ENCODE peak calls at places on chromosomes 6 and 20, in nine cellular contexts. J is SK-N-SH, G is left lung, U is psoas muscle, X is Calu3, W is GM20000, P is choroid plexus epithelial cell, R is cardiac fibroblast, I is foreskin fibroblast. Y is an unnamed sample.
A peak's percentile ranks its signal among the peaks of the same experiment; 100 is the strongest.

GRCh38 chr20:17617212-17617867 is 47.5 kb downstream of the DSTN start:
- DNase-seq in J (peak; percentile 91), G (peak; percentile 76), U (peak; percentile 79), X (peak; percentile 20), W (peak; percentile 76), P (peak; percentile 55), R (peak; percentile 50), I (no peak), Y (peak; percentile 84)

GRCh38 chr6:195861-196360 is 96.4 kb upstream of the DUSP22 start:
- DNase-seq in J (no peak), G (no peak), U (no peak), X (no peak), W (no peak), P (peak; percentile 66), R (peak; percentile 67), I (no peak), Y (no peak)

GRCh38 chr20:6103301-6103700 is 19.5 kb downstream of the FERMT1 start:
- DNase-seq in J (no peak), G (no peak), U (no peak), X (no peak), W (no peak), P (no peak), R (no peak), I (no peak), Y (no peak)

GRCh38 chr6:56497691-56498090 is 145.0 kb downstream of the DST start:
- DNase-seq in J (no peak), G (no peak), U (no peak), X (no peak), W (no peak), P (no peak), R (no peak), I (no peak), Y (no peak)

GRCh38 chr6:159753081-159753872 is 8.6 kb upstream of the ACAT2 start:
- DNase-seq in J (no peak), G (no peak), U (no peak), X (no peak), W (no peak), P (no peak), R (peak; percentile 5), I (no peak), Y (no peak)

GRCh38 chr6:63527658-63528514 is 44.4 kb upstream of the LOC128125822 start:
- DNase-seq in J (no peak), G (no peak), U (peak; percentile 62), X (peak; percentile 71), W (no peak), P (peak; percentile 99), R (peak; percentile 94), I (peak; percentile 48), Y (no peak)

GRCh38 chr6:132204606-132205005 is 196.7 kb downstream of the MOXD1 start:
- DNase-seq in J (no peak), G (no peak), U (no peak), X (no peak), W (no peak), P (no peak), R (no peak), I (no peak), Y (no peak)

GRCh38 chr6:137764464-137764863 is 102.6 kb upstream of the TNFAIP3 start:
- DNase-seq in J (no peak), G (no peak), U (no peak), X (no peak), W (no peak), P (peak; percentile 44), R (peak; percentile 33), I (peak; percentile 77), Y (no peak)

GRCh38 chr6:105519954-105520353 is 117.1 kb upstream of the PREP start:
- DNase-seq in J (no peak), G (no peak), U (no peak), X (no peak), W (no peak), P (peak; percentile 21), R (no peak), I (no peak), Y (no peak)
- TF ChIP-seq CTCF in J (peak; percentile 47), G (no peak), U (no peak), X (no peak), W (no peak), P (no peak), R (no peak), I (no peak), Y (no peak)

DNA sequence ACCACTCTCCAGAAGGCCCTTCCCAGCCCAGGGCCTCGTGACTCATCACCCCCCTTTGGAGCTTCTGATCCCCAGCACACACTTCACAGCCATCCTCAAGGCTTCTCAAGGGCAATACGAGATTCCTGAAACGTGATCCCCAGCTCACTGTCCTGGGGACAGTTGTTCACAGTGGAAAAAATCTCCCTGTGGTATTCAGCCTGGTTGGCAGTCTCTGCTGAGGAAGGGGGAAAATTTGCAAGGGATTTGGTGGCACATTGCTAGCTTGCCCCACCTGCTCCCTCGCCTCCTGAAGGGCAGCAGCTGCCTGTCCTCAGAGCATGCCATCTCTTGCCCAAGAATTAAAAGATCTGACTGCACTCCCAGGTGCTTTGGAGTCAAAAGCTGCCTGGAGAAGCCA is 20.7 kb upstream of the PKHD1 start:
- DNase-seq in J (no peak), G (no peak), U (peak; percentile 74), X (no peak), W (no peak), P (no peak), R (no peak), I (no peak), Y (no peak)
- TF ChIP-seq CTCF in J (no peak), G (no peak), U (no peak), X (no peak), W (no peak), P (no peak), R (no peak), I (no peak), Y (no peak)

GRCh38 chr6:12844284-12845223 is 128.0 kb downstream of the PHACTR1 start:
- DNase-seq in J (peak; percentile 37), G (no peak), U (no peak), X (no peak), W (peak; percentile 39), P (peak; percentile 50), R (peak; percentile 47), I (peak; percentile 13), Y (no peak)
- TF ChIP-seq CTCF in J (peak; percentile 73), G (peak; percentile 20), U (peak; percentile 28), X (no peak), W (peak; percentile 57), P (peak; percentile 71), R (peak; percentile 62), I (peak; percentile 60), Y (peak; percentile 58)

DNA sequence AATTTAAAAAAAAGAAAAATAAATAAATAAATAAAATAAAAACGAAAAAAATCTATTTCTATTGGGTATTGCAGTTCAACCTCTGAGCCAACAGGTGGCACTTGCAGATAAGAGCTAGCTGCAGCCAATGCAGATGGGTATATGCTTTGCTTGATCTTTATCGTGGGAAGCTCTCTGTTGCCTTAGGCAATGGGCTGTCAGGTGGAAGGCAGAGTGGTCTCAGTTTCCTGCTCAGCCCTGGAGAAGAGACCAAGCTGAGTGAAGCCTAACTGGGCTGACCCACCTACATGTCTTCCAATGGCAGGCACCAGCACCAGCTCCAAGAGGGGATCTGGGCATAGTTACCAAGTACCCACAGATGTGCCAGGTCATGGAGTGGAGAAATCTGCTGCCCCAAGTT is 95.0 kb downstream of the AK9 start:
- DNase-seq in J (peak; percentile 23), G (no peak), U (no peak), X (peak; percentile 27), W (no peak), P (peak; percentile 81), R (peak; percentile 37), I (peak; percentile 20), Y (peak; percentile 7)
- TF ChIP-seq CTCF in J (peak; percentile 53), G (peak; percentile 15), U (no peak), X (peak; percentile 45), W (no peak), P (peak; percentile 80), R (peak; percentile 61), I (peak; percentile 42), Y (peak; percentile 35)

GRCh38 chr20:4083103-4083864 is 67.9 kb upstream of the RNF24 start:
- DNase-seq in J (no peak), G (no peak), U (no peak), X (no peak), W (no peak), P (no peak), R (peak; percentile 85), I (no peak), Y (no peak)
- TF ChIP-seq CTCF in J (no peak), G (no peak), U (no peak), X (no peak), W (no peak), P (no peak), R (no peak), I (no peak), Y (no peak)

DNA sequence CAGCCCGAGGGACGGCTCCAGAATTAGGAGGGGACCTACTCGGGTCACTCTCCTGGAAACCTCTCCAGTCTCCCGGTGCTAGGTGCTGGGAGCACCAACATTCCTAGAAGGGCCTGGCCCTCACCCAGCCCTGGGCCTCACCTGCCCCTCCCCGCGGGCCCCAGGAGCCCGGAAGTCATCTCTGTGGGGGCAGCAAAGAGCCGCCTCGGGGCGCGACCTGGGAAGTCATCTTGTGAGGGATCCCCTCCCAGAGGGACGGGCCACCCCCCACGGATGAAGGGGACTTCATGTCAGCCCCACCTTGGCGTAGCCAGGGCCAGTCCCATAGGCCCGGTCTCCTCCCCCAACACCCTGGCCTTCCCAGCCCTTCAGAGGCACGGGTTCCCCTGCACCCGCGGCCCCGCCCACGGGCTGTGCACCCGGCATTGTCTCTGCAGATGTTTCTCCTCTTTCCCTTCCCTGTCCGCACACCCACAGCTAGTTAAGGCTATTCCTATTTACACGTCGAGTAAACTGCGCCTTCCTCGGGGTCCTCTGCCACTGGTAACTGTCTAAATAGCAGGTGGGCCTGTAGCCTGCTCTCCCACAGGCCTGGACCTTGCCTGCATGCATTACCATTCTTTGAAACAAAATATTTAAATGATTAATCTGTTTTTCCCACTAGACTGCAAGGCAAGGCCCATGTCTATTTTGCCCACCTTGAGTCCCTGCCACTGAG is 896 bp upstream of the RNASET2 start:
- DNase-seq in J (peak; percentile 56), G (peak; percentile 93), U (peak; percentile 66), X (peak; percentile 36), W (peak; percentile 69), P (peak; percentile 22), R (no peak), I (peak; percentile 35), Y (peak; percentile 24)
- TF ChIP-seq CTCF in J (no peak), G (no peak), U (no peak), X (no peak), W (no peak), P (peak; percentile 5), R (no peak), I (no peak), Y (no peak)

DNA sequence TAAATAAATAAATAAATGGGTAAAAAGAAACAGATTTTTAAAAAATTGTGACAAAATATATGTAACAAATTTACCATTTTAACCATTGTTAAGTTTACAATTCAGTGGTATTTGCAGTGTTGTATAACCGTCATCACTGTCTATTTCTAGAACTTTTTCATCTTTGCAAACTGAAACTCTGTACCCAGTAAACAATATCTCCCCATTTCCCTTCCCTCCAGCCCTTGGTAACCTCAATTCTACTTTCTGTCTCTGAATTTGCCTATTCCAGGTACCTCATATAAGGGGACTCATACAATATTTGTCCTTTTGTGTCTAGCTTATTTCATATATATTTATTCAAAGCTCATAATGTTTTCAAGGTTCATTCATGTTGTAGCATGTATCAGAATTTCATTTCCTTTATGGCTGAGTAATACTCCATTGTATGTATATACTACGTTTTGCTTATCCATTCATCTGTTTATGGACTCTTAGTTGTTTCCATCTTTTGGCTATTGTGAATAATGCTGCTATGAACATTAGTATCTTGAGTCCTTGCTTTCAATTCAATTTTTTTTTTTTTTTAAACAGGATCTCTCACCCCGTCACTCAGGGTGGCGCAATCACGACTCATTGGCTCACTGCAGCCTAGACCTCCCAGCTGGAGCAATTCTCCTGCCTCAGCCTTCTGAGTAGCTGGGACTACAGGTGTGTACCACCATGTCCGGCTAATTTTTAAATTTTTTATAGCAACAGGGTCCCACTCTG is 8.9 kb downstream of the MANBAL start:
- DNase-seq in J (no peak), G (no peak), U (no peak), X (no peak), W (no peak), P (peak; percentile 58), R (peak; percentile 67), I (peak; percentile 85), Y (no peak)
- TF ChIP-seq CTCF in J (no peak), G (no peak), U (no peak), X (no peak), W (no peak), P (no peak), R (no peak), I (no peak), Y (no peak)